ENCODE peak calls at places on chromosomes 13 and 19, in nine cellular contexts. O is IMR-90, C is Karpas-422, W is mesendoderm, M is Panc1, Q is GM23248, G is OCI-LY7, X is heart left ventricle, N is heart right ventricle. H is an unnamed sample. For H3K4me1, the result is how much of the 10 kb centered on the place peaks cover.

GRCh38 chr19:13689050-13689449 is 75.3 kb upstream of the MRI1 start:
- DNase-seq in Q (peak), G (peak), W (peak), X (no peak), M (no peak), O (peak), C (peak), N (no peak), H (no peak)

GRCh38 chr13:110867380-110867779 is 47.5 kb downstream of the ANKRD10 start:
- DNase-seq in Q (no peak), C (no peak), N (no peak), G (no peak), X (no peak), M (no peak), O (no peak), W (no peak), H (no peak)

GRCh38 chr13:93476175-93476574 is 249.6 kb downstream of the GPC6 start:
- DNase-seq in Q (peak), M (no peak), W (peak), X (no peak), C (no peak), G (no peak), N (no peak), O (peak), H (no peak)

GRCh38 chr19:2532252-2533071 is 56.5 kb downstream of the GADD45B start:
- DNase-seq in Q (peak), O (peak), X (no peak), C (no peak), W (no peak), G (no peak), N (no peak), M (peak), H (no peak)

GRCh38 chr13:23871616-23872220 is 17.5 kb downstream of the MIPEP start:
- DNase-seq in N (no peak), M (no peak), Q (peak), C (peak), O (peak), G (peak), W (peak), X (no peak), H (no peak)

GRCh38 chr13:99992912-99993311 is 11.3 kb downstream of the ZIC2 start:
- DNase-seq in C (no peak), W (no peak), O (no peak), X (no peak), G (no peak), M (no peak), N (no peak), Q (peak), H (no peak)

GRCh38 chr19:29761575-29762225 is 46.6 kb upstream of the C19orf12 start:
- DNase-seq in Q (no peak), C (no peak), G (no peak), W (no peak), N (no peak), X (no peak), M (no peak), O (no peak), H (no peak)

GRCh38 chr19:49710372-49710951 is 19.5 kb downstream of the CPT1C start:
- DNase-seq in W (no peak), G (no peak), O (peak), Q (peak), C (no peak), M (no peak), N (no peak), X (no peak), H (no peak)

GRCh38 chr13:47875206-47875605 is 125.9 kb downstream of the SUCLA2 start:
- DNase-seq in G (no peak), C (peak), X (no peak), Q (no peak), O (no peak), M (no peak), N (no peak), W (no peak), H (no peak)

GRCh38 chr13:42593719-42594012 is 19.7 kb downstream of the TNFSF11 start:
- DNase-seq in Q (no peak), N (no peak), O (no peak), G (no peak), C (no peak), M (no peak), W (no peak), X (no peak), H (no peak)

GRCh38 chr19:53977429-53977990 is 13.9 kb upstream of the CACNG6 start:
- DNase-seq in M (peak), W (peak), N (peak), G (peak), Q (peak), X (peak), O (peak), C (peak), H (peak)

GRCh38 chr13:114022876-114023275 is 49.0 kb upstream of the C13orf46 start:
- DNase-seq in N (no peak), Q (no peak), O (no peak), W (no peak), G (no peak), M (no peak), X (no peak), C (no peak), H (no peak)

GRCh38 chr19:3481241-3482090 is 1.1 kb upstream of the SMIM24 start:
- DNase-seq in Q (no peak), W (peak), X (no peak), N (no peak), C (peak), O (no peak), G (peak), M (no peak), H (no peak)

GRCh38 chr19:14475251-14476073 is at the start of gene PTGER1:
- DNase-seq in N (no peak), X (no peak), Q (peak), W (peak), G (no peak), M (no peak), C (no peak), O (peak), H (peak)

GRCh38 chr19:38675611-38676010 is 28.2 kb downstream of the ACTN4 start:
- DNase-seq in O (no peak), C (no peak), X (no peak), M (no peak), Q (peak), N (no peak), W (no peak), G (no peak), H (no peak)

GRCh38 chr13:94583926-94584325 is 12.0 kb downstream of the TGDS start:
- DNase-seq in Q (no peak), G (no peak), N (no peak), O (no peak), M (no peak), X (no peak), W (no peak), C (no peak), H (no peak)

GRCh38 chr19:2587001-2587719 is 111.2 kb downstream of the GADD45B start:
- DNase-seq in M (no peak), N (no peak), W (peak), Q (no peak), C (no peak), O (peak), X (no peak), G (no peak), H (no peak)

GRCh38 chr13:28313579-28313978 is 175.2 kb downstream of the PAN3 start:
- DNase-seq in N (no peak), W (peak), G (peak), O (peak), M (no peak), Q (peak), X (no peak), C (peak), H (no peak)

GRCh38 chr13:31522431-31522830 is 216.9 kb upstream of the RXFP2 start:
- DNase-seq in G (no peak), N (no peak), X (no peak), W (no peak), Q (no peak), M (no peak), O (no peak), C (no peak), H (no peak)

GRCh38 chr19:2053601-2054389 is 2.8 kb upstream of the MKNK2 start:
- DNase-seq in O (peak), W (no peak), G (no peak), Q (no peak), M (no peak), X (peak), N (peak), C (no peak), H (peak)

GRCh38 chr19:47761566-47761965 is 16.2 kb downstream of the NOP53 start:
- DNase-seq in X (no peak), C (no peak), W (no peak), Q (no peak), N (no peak), O (no peak), M (no peak), G (no peak), H (no peak)

GRCh38 chr13:112733661-112734379 is 44.0 kb downstream of the ATP11A start:
- DNase-seq in M (no peak), N (no peak), X (no peak), W (peak), G (no peak), C (no peak), O (no peak), Q (no peak), H (no peak)

GRCh38 chr13:40563350-40564125 is 102.9 kb downstream of the FOXO1 start:
- DNase-seq in G (no peak), X (no peak), W (no peak), Q (no peak), O (no peak), N (no peak), C (no peak), M (no peak), H (no peak)
- H3K4me1 ChIP-seq in G (half or more), X (under half), W (under half), Q (under half), O (under half), N (half or more), C (under half), M (under half), H (under half)

GRCh38 chr13:50593228-50593627 is 250.3 kb downstream of the DLEU7 start:
- DNase-seq in W (no peak), N (no peak), X (no peak), M (no peak), G (no peak), Q (no peak), O (no peak), C (no peak), H (no peak)
- H3K4me1 ChIP-seq in W (under half), N (under half), X (under half), M (under half), G (half or more), Q (under half), O (under half), C (half or more), H (under half)

GRCh38 chr19:42241279-42241678 is 1.1 kb downstream of the GSK3A start:
- DNase-seq in O (no peak), C (no peak), G (no peak), N (no peak), Q (no peak), X (no peak), W (no peak), M (no peak), H (no peak)

GRCh38 chr19:42242512-42243409 is at the start of gene GSK3A:
- DNase-seq in O (peak), C (peak), X (peak), G (peak), Q (peak), M (peak), W (peak), N (peak), H (peak)

GRCh38 chr19:42239544-42240220 is 2.7 kb downstream of the GSK3A start:
- DNase-seq in C (peak), W (no peak), X (no peak), O (no peak), M (no peak), G (no peak), N (no peak), Q (no peak), H (no peak)

GRCh38 chr19:42244452-42245220 is 2.2 kb upstream of the GSK3A start:
- DNase-seq in X (peak), O (peak), Q (peak), C (peak), N (peak), G (peak), M (peak), W (peak), H (peak)

DNA sequence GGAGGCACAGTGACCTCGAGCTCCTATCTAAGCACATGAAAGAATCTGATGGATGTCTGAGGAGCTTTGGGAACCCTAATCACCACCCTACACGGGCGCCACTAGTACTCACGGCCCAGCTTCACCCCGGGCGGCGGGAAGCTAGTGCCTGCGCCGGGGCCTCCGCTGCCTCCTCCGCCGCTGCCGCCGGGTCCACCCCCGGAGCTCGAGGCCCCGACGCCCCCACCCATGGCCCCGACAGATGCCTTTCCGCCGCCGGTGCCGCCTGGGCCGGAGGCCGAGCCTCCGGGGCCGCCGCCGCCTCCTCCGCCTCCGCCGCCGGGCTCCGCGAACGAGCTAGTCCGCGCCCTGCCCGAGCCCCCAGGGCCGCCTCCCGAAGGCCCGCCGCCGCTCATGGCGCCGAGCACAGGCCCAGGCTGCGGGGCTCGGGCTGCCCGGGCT is 311 bp downstream of the GSK3A start:
- DNase-seq in N (no peak), G (peak), X (no peak), C (no peak), O (no peak), M (no peak), Q (peak), W (no peak), H (peak)
- H3K4me1 ChIP-seq in N (under half), G (under half), X (under half), C (under half), O (under half), M (under half), Q (under half), W (under half), H (under half)

GRCh38 chr19:51002101-51002532 is 713 bp upstream of the KLK8 start:
- DNase-seq in O (no peak), N (no peak), G (no peak), X (no peak), Q (no peak), M (no peak), W (no peak), C (no peak), H (no peak)

GRCh38 chr19:50998686-50999085 is 2.7 kb downstream of the KLK8 start:
- DNase-seq in W (no peak), X (no peak), Q (no peak), G (no peak), C (no peak), M (no peak), N (no peak), O (no peak), H (no peak)

GRCh38 chr19:51001495-51001894 is at the start of gene KLK8:
- DNase-seq in G (no peak), W (peak), O (no peak), N (no peak), X (no peak), Q (no peak), C (no peak), M (no peak), H (no peak)

GRCh38 chr19:51000981-51001380 is 423 bp downstream of the KLK8 start:
- DNase-seq in X (no peak), N (no peak), G (no peak), W (peak), C (no peak), M (no peak), O (no peak), Q (no peak), H (no peak)

DNA sequence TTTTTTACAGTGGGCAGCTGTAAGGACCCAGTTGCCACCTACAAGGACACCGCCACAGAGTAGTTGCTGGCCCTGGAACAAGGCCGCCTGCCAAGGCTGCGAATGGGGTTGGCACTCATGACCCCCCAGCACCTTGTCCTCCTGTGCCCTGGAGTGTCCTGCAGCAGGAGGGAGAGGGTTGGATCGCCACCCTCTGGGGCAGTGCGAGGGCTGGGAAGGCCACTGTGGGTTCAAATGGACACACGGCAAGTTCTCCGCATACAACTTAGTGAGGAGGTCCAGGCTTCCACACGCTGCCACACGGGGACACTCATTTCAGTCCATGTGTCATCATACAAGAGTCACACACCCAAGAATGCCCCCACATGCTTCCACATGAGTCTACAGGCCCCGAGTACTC is 978 bp downstream of the KLK8 start:
- DNase-seq in M (no peak), C (no peak), X (no peak), G (no peak), W (no peak), Q (no peak), N (no peak), O (no peak), H (no peak)
- H3K4me1 ChIP-seq in M (under half), C (under half), X (under half), G (under half), W (under half), Q (under half), N (under half), O (under half), H (under half)

GRCh38 chr13:21675095-21676007 is 4.5 kb downstream of the FGF9 start:
- DNase-seq in W (peak), N (peak), Q (peak), G (peak), M (no peak), C (peak), X (peak), O (no peak), H (peak)
- H3K4me1 ChIP-seq in W (under half), N (under half), Q (under half), G (under half), M (under half), C (half or more), X (under half), O (under half), H (under half)

GRCh38 chr19:33291623-33292534 is 10.5 kb downstream of the CEBPA start:
- DNase-seq in Q (no peak), X (no peak), W (no peak), N (no peak), G (no peak), M (no peak), O (no peak), C (no peak), H (peak)

GRCh38 chr19:33289261-33289660 is 13.1 kb downstream of the CEBPA start:
- DNase-seq in N (no peak), O (no peak), X (no peak), Q (no peak), G (no peak), W (no peak), C (no peak), M (no peak), H (no peak)

GRCh38 chr19:33290082-33290815 is 12.1 kb downstream of the CEBPA start:
- DNase-seq in W (no peak), G (no peak), O (no peak), M (no peak), X (no peak), N (no peak), C (no peak), Q (no peak), H (peak)

GRCh38 chr19:33292595-33293254 is 9.6 kb downstream of the CEBPA start:
- DNase-seq in G (no peak), M (no peak), X (no peak), Q (peak), C (no peak), O (no peak), W (no peak), N (no peak), H (peak)

DNA sequence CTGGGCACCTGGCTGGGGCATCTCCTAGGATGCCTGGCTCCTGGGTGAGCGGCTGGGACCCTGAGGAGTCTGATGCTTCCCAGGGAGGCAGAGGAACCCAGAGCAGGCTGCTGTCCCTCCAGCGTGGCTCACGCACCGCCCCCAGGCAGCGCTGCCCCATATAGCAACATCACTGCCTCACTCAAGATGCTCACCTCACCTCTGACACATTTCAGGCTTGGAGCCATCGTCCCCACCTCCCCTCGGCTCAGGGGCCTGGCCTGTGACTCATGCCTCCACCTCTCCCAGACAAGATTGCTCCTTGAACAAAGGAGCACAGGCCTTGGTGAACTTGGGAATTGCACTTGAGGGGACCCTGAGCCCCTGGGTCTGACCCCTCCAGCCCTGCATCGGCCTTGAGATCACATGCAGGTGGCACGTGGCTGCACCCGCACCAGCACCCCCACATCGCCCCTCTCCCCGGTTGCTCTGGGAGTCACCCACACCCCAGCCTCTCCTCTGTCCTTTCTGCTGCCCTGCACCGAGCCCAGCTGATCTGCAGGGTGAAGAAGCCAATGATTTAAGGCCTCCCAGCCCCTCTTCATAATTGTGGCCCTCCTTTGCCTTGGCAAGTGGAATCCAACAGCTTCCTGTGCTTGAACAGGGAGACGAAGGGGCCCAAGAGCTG is 11.2 kb downstream of the CEBPA start:
- DNase-seq in O (no peak), X (no peak), G (no peak), Q (peak), C (no peak), M (no peak), N (no peak), W (peak), H (peak)
- H3K4me1 ChIP-seq in O (under half), X (under half), G (under half), Q (under half), C (under half), M (under half), N (under half), W (under half), H (under half)

GRCh38 chr19:56114711-56115110 is 6.4 kb downstream of the ZNF787 start:
- DNase-seq in Q (no peak), W (no peak), N (no peak), G (no peak), X (no peak), O (no peak), C (no peak), M (no peak), H (no peak)
- H3K4me1 ChIP-seq in Q (under half), W (under half), N (half or more), G (under half), X (half or more), O (under half), C (half or more), M (half or more), H (half or more)

GRCh38 chr13:52767949-52768516 is 28.4 kb upstream of the CNMD start:
- DNase-seq in O (no peak), N (no peak), M (no peak), G (no peak), Q (no peak), W (no peak), C (no peak), X (no peak), H (no peak)
- H3K4me1 ChIP-seq in O (under half), N (under half), M (under half), G (under half), Q (under half), W (under half), C (under half), X (under half), H (under half)

GRCh38 chr13:26020536-26021290 is 31.1 kb downstream of the SHISA2 start:
- DNase-seq in X (no peak), N (no peak), G (no peak), O (no peak), M (no peak), Q (no peak), W (no peak), C (no peak), H (no peak)
- H3K4me1 ChIP-seq in X (under half), N (under half), G (under half), O (under half), M (under half), Q (under half), W (under half), C (under half), H (under half)

H was measured in mucosa of descending colon.